ENCODE peak calls at places on chromosomes 7 and 10, in six cellular contexts. D is activated CD4-positive, alpha-beta T cell treated with anti-CD3 and anti-CD28 coated beads, Interleukin-2, amount 50 U/mL, for 4 hours; H is ovary; W is hepatic stellate cell; P is M059J; K is HEK293T. X is an unnamed sample.

GRCh38 chr10:75210193-75211006 is at the start of gene VDAC2:
- DNase-seq in D (peak; percentile 91), H (peak; percentile 93), W (peak; percentile 87), P (peak; percentile 79), K (peak; percentile 94), X (peak; percentile 92)

GRCh38 chr7:85924062-85924461 is 719.6 kb upstream of the GRM3 start:
- DNase-seq in D (no peak), H (no peak), W (no peak), P (no peak), K (no peak), X (no peak)

GRCh38 chr7:137146012-137146455 is 197.5 kb downstream of the PTN start:
- DNase-seq in D (no peak), H (no peak), W (peak; percentile 49), P (peak; percentile 94), K (no peak), X (no peak)

GRCh38 chr10:62861507-62861906 is 45.3 kb upstream of the EGR2 start:
- DNase-seq in D (no peak), H (no peak), W (no peak), P (no peak), K (no peak), X (no peak)

GRCh38 chr7:12056381-12056780 is 154.7 kb upstream of the TMEM106B start:
- DNase-seq in D (no peak), H (no peak), W (no peak), P (peak; percentile 85), K (no peak), X (no peak)

GRCh38 chr7:133645870-133646492 is 393.1 kb downstream of the EXOC4 start:
- DNase-seq in D (no peak), H (no peak), W (no peak), P (peak; percentile 2), K (no peak), X (no peak)

GRCh38 chr7:8192897-8193296 is 69.1 kb downstream of the ICA1 start:
- DNase-seq in D (no peak), H (no peak), W (no peak), P (no peak), K (no peak), X (no peak)

GRCh38 chr10:76009531-76009930 is 578.1 kb downstream of the LRMDA start:
- DNase-seq in D (no peak), H (no peak), W (no peak), P (no peak), K (no peak), X (no peak)

GRCh38 chr10:133105686-133106390 is 18.1 kb downstream of the ADGRA1 start:
- DNase-seq in D (no peak), H (no peak), W (no peak), P (no peak), K (no peak), X (no peak)

GRCh38 chr10:116382290-116382689 is 45.4 kb upstream of the PNLIPRP3 start:
- DNase-seq in D (no peak), H (no peak), W (no peak), P (no peak), K (no peak), X (no peak)

GRCh38 chr7:144027070-144027469 is 21.7 kb upstream of the OR2A5 start:
- DNase-seq in D (no peak), H (no peak), W (no peak), P (peak; percentile 35), K (no peak), X (no peak)

GRCh38 chr7:12888727-12889126 is 201.3 kb downstream of the ARL4A start:
- DNase-seq in D (no peak), H (no peak), W (no peak), P (peak; percentile 68), K (no peak), X (no peak)

GRCh38 chr7:148987751-148988512 is 40.4 kb downstream of the PDIA4 start:
- DNase-seq in D (no peak), H (no peak), W (no peak), P (no peak), K (peak; percentile 41), X (no peak)

GRCh38 chr7:130207642-130208041 is at the start of gene SSMEM1:
- DNase-seq in D (no peak), H (no peak), W (peak; percentile 35), P (peak; percentile 78), K (no peak), X (no peak)

GRCh38 chr7:74475987-74476350 is 22.3 kb downstream of the GTF2IRD1 start:
- DNase-seq in D (no peak), H (no peak), W (no peak), P (no peak), K (no peak), X (no peak)

GRCh38 chr10:101230185-101230917 is 1.1 kb upstream of the LBX1 start:
- DNase-seq in D (no peak), H (no peak), W (no peak), P (no peak), K (peak; percentile 75), X (no peak)

GRCh38 chr7:114243019-114243507 is 171.6 kb upstream of the FOXP2 start:
- DNase-seq in D (no peak), H (no peak), W (no peak), P (peak; percentile 1), K (no peak), X (no peak)

GRCh38 chr7:27260211-27260610 is 17.6 kb downstream of the EVX1 start:
- DNase-seq in D (no peak), H (no peak), W (no peak), P (no peak), K (no peak), X (no peak)

GRCh38 chr10:110843031-110843430 is 28.7 kb upstream of the PDCD4 start:
- DNase-seq in D (peak; percentile 27), H (no peak), W (no peak), P (no peak), K (no peak), X (no peak)

GRCh38 chr10:48257407-48257961 is 17.0 kb downstream of the FRMPD2 start:
- DNase-seq in D (no peak), H (no peak), W (no peak), P (no peak), K (no peak), X (no peak)

GRCh38 chr10:44376504-44377099 is 8.3 kb downstream of the CXCL12 start:
- DNase-seq in D (no peak), H (no peak), W (no peak), P (peak; percentile 85), K (no peak), X (no peak)

GRCh38 chr10:79401015-79401921 is 44.2 kb downstream of the ZCCHC24 start:
- DNase-seq in D (no peak), H (peak; percentile 90), W (no peak), P (no peak), K (no peak), X (no peak)

GRCh38 chr7:102101926-102102325 is 184.7 kb upstream of the SH2B2 start:
- DNase-seq in D (no peak), H (no peak), W (no peak), P (no peak), K (no peak), X (no peak)

GRCh38 chr7:4325732-4326131 is 356.4 kb upstream of the FOXK1 start:
- DNase-seq in D (no peak), H (no peak), W (no peak), P (no peak), K (no peak), X (no peak)